ENCODE peak calls at places on chromosomes 16 and 17, in ten cellular contexts. Z, J, I, L, K, A, V, R, W and C are unnamed samples.

GRCh38 chr17:49699967-49700575 is 7.7 kb downstream of the SLC35B1 start:
- DNase-seq in Z (no peak), J (no peak), I (no peak), L (no peak), K (no peak), A (peak; percentile 92), V (no peak), R (no peak), W (no peak), C (peak; percentile 87)

GRCh38 chr17:77893144-77894044 is 65.1 kb upstream of the TNRC6C start:
- DNase-seq in Z (no peak), J (no peak), I (no peak), L (no peak), K (no peak), A (no peak), V (no peak), R (no peak), W (peak; percentile 30), C (no peak)

GRCh38 chr17:49365667-49366066 is 3.6 kb upstream of the ZNF652 start:
- DNase-seq in Z (peak; percentile 50), J (no peak), I (no peak), L (no peak), K (peak; percentile 12), A (no peak), V (no peak), R (no peak), W (no peak), C (no peak)

GRCh38 chr17:17107891-17108680 is 65.8 kb downstream of the MPRIP start:
- DNase-seq in Z (peak; percentile 30), J (no peak), I (no peak), L (no peak), K (no peak), A (no peak), V (peak; percentile 60), R (no peak), W (peak; percentile 52), C (no peak)

GRCh38 chr16:49602201-49603041 is 228.8 kb downstream of the C16orf78 start:
- DNase-seq in Z (no peak), J (no peak), I (no peak), L (no peak), K (no peak), A (no peak), V (no peak), R (no peak), W (peak; percentile 57), C (no peak)

GRCh38 chr16:80938035-80938927 is 68.4 kb downstream of the CMC2 start:
- DNase-seq in Z (no peak), J (no peak), I (peak; percentile 94), L (no peak), K (no peak), A (no peak), V (peak; percentile 100), R (no peak), W (peak; percentile 63), C (no peak)

GRCh38 chr16:4138735-4139134 is 22.5 kb upstream of the ADCY9 start:
- DNase-seq in Z (no peak), J (no peak), I (no peak), L (no peak), K (no peak), A (no peak), V (no peak), R (no peak), W (no peak), C (no peak)

GRCh38 chr16:10946308-10946707 is 1.9 kb downstream of the CLEC16A start:
- DNase-seq in Z (no peak), J (no peak), I (no peak), L (peak; percentile 70), K (no peak), A (no peak), V (no peak), R (no peak), W (no peak), C (no peak)

GRCh38 chr17:42784361-42784760 is 4.0 kb downstream of the WNK4 start:
- DNase-seq in Z (no peak), J (no peak), I (no peak), L (no peak), K (no peak), A (no peak), V (no peak), R (no peak), W (no peak), C (no peak)

GRCh38 chr16:85303354-85303883 is 191.1 kb upstream of the CIBAR2 start:
- DNase-seq in Z (peak; percentile 85), J (no peak), I (no peak), L (peak; percentile 68), K (no peak), A (no peak), V (no peak), R (no peak), W (peak; percentile 84), C (no peak)

GRCh38 chr16:57628782-57629181 is 352 bp downstream of the ADGRG1 start:
- DNase-seq in Z (no peak), J (no peak), I (no peak), L (no peak), K (no peak), A (no peak), V (no peak), R (no peak), W (no peak), C (no peak)

GRCh38 chr17:39809221-39809620 is 54.9 kb downstream of the IKZF3 start:
- DNase-seq in Z (no peak), J (no peak), I (no peak), L (no peak), K (no peak), A (no peak), V (no peak), R (no peak), W (no peak), C (no peak)

GRCh38 chr17:79001190-79002020 is 8.2 kb downstream of the CANT1 start:
- DNase-seq in Z (no peak), J (no peak), I (no peak), L (no peak), K (no peak), A (no peak), V (no peak), R (no peak), W (no peak), C (no peak)

GRCh38 chr16:67718668-67719047 is 458 bp downstream of the GFOD2 start:
- DNase-seq in Z (peak; percentile 53), J (no peak), I (no peak), L (no peak), K (no peak), A (peak; percentile 53), V (no peak), R (peak; percentile 25), W (no peak), C (no peak)

GRCh38 chr17:37741334-37742113 is 3.3 kb downstream of the HNF1B start:
- DNase-seq in Z (no peak), J (no peak), I (no peak), L (no peak), K (no peak), A (peak; percentile 29), V (peak; percentile 20), R (no peak), W (no peak), C (no peak)

GRCh38 chr16:77835111-77835510 is 46.7 kb downstream of the VAT1L start:
- DNase-seq in Z (no peak), J (no peak), I (peak; percentile 23), L (no peak), K (no peak), A (no peak), V (peak; percentile 72), R (no peak), W (no peak), C (no peak)

GRCh38 chr17:17840751-17841591 is 4.2 kb upstream of the SREBF1 start:
- DNase-seq in Z (no peak), J (no peak), I (peak; percentile 54), L (peak; percentile 54), K (peak; percentile 75), A (peak; percentile 51), V (peak; percentile 47), R (peak; percentile 81), W (no peak), C (no peak)